ENCODE peak calls at places on chromosomes 16 and 17, in four cellular contexts. One of them, this sample, is unnamed.
A peak's percentile ranks its signal among the peaks of the same experiment; 100 is the strongest.

GRCh38 chr17:32523017-32523680 is 36.4 kb downstream of the CDK5R1 start:
- DNase-seq in AG04450: no peak
- DNase-seq in glutamatergic neuron: no peak
- DNase-seq in heart right ventricle: no peak
- DNase-seq in this sample: no peak

GRCh38 chr17:10136258-10136981 is 62.0 kb downstream of the GAS7 start:
- DNase-seq in AG04450: no peak
- DNase-seq in glutamatergic neuron: no peak
- DNase-seq in heart right ventricle: no peak
- DNase-seq in this sample: no peak

GRCh38 chr17:43927101-43927935 is 15.0 kb downstream of the PPY start:
- DNase-seq in AG04450: no peak
- DNase-seq in glutamatergic neuron: peak; percentile 42
- DNase-seq in heart right ventricle: no peak
- DNase-seq in this sample: no peak

GRCh38 chr16:68397710-68398171 is 50.6 kb downstream of the SMPD3 start:
- DNase-seq in AG04450: no peak
- DNase-seq in glutamatergic neuron: no peak
- DNase-seq in heart right ventricle: no peak
- DNase-seq in this sample: no peak

GRCh38 chr17:78278139-78278741 is 46.8 kb downstream of the TMEM235 start:
- DNase-seq in AG04450: no peak
- DNase-seq in glutamatergic neuron: no peak
- DNase-seq in heart right ventricle: no peak
- DNase-seq in this sample: no peak

GRCh38 chr17:7855643-7856080 is 796 bp downstream of the TMEM88 start:
- DNase-seq in AG04450: no peak
- DNase-seq in glutamatergic neuron: no peak
- DNase-seq in heart right ventricle: peak; percentile 55
- DNase-seq in this sample: no peak

GRCh38 chr16:10408824-10409381 is 23.0 kb downstream of the ATF7IP2 start:
- DNase-seq in AG04450: no peak
- DNase-seq in glutamatergic neuron: no peak
- DNase-seq in heart right ventricle: no peak
- DNase-seq in this sample: no peak

GRCh38 chr17:36144014-36144413 is 32.4 kb downstream of the TBC1D3B start:
- DNase-seq in AG04450: no peak
- DNase-seq in glutamatergic neuron: no peak
- DNase-seq in heart right ventricle: no peak
- DNase-seq in this sample: no peak

GRCh38 chr16:59683709-59684108 is 949.6 kb upstream of the GOT2 start:
- DNase-seq in AG04450: no peak
- DNase-seq in glutamatergic neuron: no peak
- DNase-seq in heart right ventricle: no peak
- DNase-seq in this sample: no peak

GRCh38 chr17:64328875-64329405 is 61.7 kb downstream of the PECAM1 start:
- DNase-seq in AG04450: no peak
- DNase-seq in glutamatergic neuron: no peak
- DNase-seq in heart right ventricle: no peak
- DNase-seq in this sample: no peak

GRCh38 chr16:87666919-87667318 is 64.6 kb downstream of the JPH3 start:
- DNase-seq in AG04450: no peak
- DNase-seq in glutamatergic neuron: no peak
- DNase-seq in heart right ventricle: no peak
- DNase-seq in this sample: no peak

GRCh38 chr16:87669672-87670071 is 67.4 kb downstream of the JPH3 start:
- DNase-seq in AG04450: no peak
- DNase-seq in glutamatergic neuron: no peak
- DNase-seq in heart right ventricle: no peak
- DNase-seq in this sample: no peak

GRCh38 chr16:87667443-87667842 is 65.1 kb downstream of the JPH3 start:
- DNase-seq in AG04450: no peak
- DNase-seq in glutamatergic neuron: no peak
- DNase-seq in heart right ventricle: no peak
- DNase-seq in this sample: no peak

GRCh38 chr16:87665193-87665592 is 62.9 kb downstream of the JPH3 start:
- DNase-seq in AG04450: no peak
- DNase-seq in glutamatergic neuron: no peak
- DNase-seq in heart right ventricle: no peak
- DNase-seq in this sample: no peak

DNA sequence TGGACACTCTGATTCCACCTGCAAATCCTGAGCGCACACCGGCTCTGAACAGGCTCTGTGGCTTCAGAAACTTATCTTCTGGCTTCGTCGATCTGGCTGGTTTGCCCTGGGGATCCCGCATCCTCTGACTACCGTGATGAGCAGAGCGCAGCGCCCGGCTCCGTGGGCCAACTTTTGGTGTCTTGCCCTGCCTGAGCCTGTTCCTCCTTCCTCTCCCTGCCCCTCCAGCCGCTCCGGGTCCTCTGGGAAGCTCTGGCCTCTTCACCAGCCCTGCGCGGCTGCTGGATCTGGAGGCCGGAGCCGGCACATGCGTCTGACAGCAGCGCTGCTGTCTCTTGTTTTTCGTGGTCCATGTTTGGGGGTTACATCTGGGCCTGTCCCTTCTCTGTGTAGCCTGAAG is 65.6 kb downstream of the JPH3 start:
- DNase-seq in AG04450: no peak
- DNase-seq in glutamatergic neuron: no peak
- DNase-seq in heart right ventricle: no peak
- DNase-seq in this sample: no peak
- TF ChIP-seq CTCF in AG04450: no peak
- TF ChIP-seq CTCF in glutamatergic neuron: no peak
- TF ChIP-seq CTCF in heart right ventricle: no peak
- TF ChIP-seq CTCF in this sample: no peak

DNA sequence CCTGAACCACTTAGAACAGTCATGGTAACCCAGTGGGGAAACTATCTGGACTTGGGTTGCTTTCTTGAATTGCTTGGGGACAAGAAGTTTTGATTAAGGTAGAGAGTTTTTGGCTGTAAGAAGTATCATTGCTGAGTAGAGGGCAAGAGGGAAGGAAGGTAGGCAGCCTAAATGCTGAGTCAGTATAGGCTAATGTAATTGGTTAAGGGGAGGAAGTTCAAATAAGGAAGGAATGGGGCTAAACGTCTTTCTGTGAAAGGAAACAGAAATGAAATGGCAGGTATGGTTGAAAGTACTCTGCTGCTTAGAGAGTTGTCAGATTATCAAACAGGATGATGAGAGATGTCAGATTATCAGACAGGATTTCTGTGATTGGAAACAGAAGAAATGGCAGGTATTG is 20.3 kb downstream of the KPNB1 start:
- DNase-seq in AG04450: no peak
- DNase-seq in glutamatergic neuron: no peak
- DNase-seq in heart right ventricle: no peak
- DNase-seq in this sample: no peak
- TF ChIP-seq CTCF in AG04450: no peak
- TF ChIP-seq CTCF in glutamatergic neuron: no peak
- TF ChIP-seq CTCF in heart right ventricle: no peak
- TF ChIP-seq CTCF in this sample: no peak

DNA sequence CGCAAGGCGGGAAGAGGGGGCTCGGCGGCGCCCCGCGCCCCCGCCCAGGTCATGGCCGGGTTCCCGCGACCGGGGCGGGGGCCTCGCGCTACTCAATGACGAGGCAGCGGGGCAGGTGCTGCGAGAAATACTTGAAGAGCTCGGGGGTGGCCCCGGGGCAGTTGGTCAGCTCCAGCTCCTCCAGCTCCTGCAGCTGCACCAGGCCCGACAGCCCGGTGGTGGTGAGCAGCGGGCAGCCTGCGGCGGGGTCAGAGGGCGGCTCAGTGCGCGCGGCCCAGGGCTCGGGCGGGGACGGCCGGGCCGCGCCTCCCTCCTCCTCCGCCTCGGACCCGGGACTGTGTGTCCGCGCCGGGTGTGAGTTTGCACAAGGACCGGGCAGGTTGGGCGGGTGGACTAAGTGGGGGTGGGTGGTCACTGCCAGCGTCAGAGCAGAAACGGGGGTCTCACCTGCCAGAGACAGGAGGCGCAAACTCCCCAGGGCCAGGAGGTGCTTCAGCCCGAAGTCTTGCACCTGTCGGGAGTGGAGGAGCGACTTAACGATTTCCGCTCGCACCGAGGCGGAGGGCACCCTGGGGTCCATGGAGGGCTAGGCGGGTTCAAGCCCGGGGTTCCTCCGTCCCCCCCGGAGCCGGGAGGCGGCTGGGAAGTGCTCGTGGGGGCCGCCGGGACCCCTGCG is 4.1 kb upstream of the WDR24 start:
- DNase-seq in AG04450: no peak
- DNase-seq in glutamatergic neuron: no peak
- DNase-seq in heart right ventricle: no peak
- DNase-seq in this sample: no peak
- TF ChIP-seq CTCF in AG04450: no peak
- TF ChIP-seq CTCF in glutamatergic neuron: no peak
- TF ChIP-seq CTCF in heart right ventricle: no peak
- TF ChIP-seq CTCF in this sample: no peak

GRCh38 chr16:85234310-85235235 is 122.3 kb upstream of the CIBAR2 start:
- DNase-seq in AG04450: peak; percentile 73
- DNase-seq in glutamatergic neuron: peak; percentile 89
- DNase-seq in heart right ventricle: peak; percentile 65
- DNase-seq in this sample: no peak
- TF ChIP-seq CTCF in AG04450: no peak
- TF ChIP-seq CTCF in glutamatergic neuron: no peak
- TF ChIP-seq CTCF in heart right ventricle: peak; percentile 9
- TF ChIP-seq CTCF in this sample: no peak

DNA sequence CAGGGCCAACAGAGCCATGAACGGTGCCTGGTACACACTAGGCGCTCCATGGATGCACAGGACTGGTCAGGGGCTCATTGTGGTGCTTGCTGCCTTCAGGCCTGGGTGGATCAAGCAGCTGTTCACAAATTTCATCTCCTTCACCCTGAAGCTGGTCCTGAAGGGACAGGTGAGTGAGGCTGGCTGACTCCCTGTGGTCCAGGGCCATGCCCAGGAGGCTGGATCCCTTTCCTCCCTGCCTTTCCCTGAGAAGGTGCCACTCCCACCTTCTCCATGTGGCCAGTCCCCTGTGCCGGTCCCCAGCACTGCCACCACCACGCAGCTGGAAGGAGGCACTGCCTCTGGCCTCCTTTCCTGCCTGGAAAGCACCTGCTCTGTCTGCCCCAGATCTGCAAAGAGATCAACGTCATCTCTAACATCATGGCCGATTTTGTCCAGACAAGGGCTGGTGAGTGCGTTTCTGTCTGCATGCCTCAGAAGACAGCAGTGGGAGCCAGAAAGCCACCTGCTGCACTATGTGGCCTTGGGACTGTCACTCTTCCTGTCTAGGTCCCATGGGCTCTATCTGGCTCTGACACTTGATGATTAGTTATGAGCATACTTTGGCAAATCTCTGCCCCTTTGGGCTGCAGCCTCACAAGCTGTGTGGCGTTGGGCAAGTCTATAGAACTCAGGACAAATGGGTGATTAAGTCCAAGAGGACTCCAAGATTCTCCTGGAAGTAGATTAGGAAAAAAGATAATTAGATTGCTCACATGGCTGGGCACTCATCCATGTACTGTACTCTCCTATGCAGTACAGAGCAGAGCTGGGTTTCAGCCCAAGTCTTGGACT is 9.4 kb downstream of the CETP start:
- DNase-seq in AG04450: no peak
- DNase-seq in glutamatergic neuron: no peak
- DNase-seq in heart right ventricle: no peak
- DNase-seq in this sample: no peak
- TF ChIP-seq CTCF in AG04450: no peak
- TF ChIP-seq CTCF in glutamatergic neuron: no peak
- TF ChIP-seq CTCF in heart right ventricle: no peak
- TF ChIP-seq CTCF in this sample: no peak

GRCh38 chr17:81824595-81824994 is 8.5 kb downstream of the MCRIP1 start:
- DNase-seq in AG04450: no peak
- DNase-seq in glutamatergic neuron: no peak
- DNase-seq in heart right ventricle: no peak
- DNase-seq in this sample: no peak

GRCh38 chr17:81823800-81824550 is 9.1 kb downstream of the MCRIP1 start:
- DNase-seq in AG04450: no peak
- DNase-seq in glutamatergic neuron: no peak
- DNase-seq in heart right ventricle: no peak
- DNase-seq in this sample: no peak

GRCh38 chr17:81822996-81823799 is 9.9 kb downstream of the MCRIP1 start:
- DNase-seq in AG04450: no peak
- DNase-seq in glutamatergic neuron: no peak
- DNase-seq in heart right ventricle: no peak
- DNase-seq in this sample: no peak

GRCh38 chr17:81828656-81829055 is 4.4 kb downstream of the MCRIP1 start:
- DNase-seq in AG04450: no peak
- DNase-seq in glutamatergic neuron: no peak
- DNase-seq in heart right ventricle: no peak
- DNase-seq in this sample: no peak

DNA sequence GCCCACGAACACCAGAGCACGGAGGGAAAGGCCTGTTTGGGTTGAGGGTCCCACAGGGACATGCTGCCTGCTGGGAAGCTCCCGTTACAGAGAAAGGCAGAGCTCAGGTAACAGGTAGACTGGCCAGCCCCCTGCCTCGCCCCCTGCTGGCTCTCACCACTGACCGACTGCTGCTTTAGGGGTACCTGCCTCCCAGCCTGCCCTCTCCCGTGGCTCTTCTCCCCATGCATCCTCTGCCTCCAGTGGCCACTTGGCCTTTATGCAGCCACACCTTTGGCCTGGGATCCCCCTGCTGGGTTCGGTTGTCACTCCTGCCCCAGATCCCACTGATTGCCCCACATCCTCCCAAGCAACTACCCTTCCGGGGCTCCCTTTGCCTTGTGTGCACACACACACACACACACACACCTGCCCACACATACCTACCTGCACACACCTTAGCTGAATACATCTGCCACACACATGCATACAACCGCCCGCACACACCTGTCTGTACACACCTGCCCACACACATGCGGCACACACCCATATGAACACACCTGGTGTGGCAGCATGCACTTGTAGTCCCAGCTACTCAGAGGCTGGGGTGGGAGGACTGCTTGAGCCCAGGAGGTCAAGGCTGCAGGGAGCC is 7.1 kb downstream of the MCRIP1 start:
- DNase-seq in AG04450: no peak
- DNase-seq in glutamatergic neuron: no peak
- DNase-seq in heart right ventricle: no peak
- DNase-seq in this sample: no peak
- TF ChIP-seq CTCF in AG04450: no peak
- TF ChIP-seq CTCF in glutamatergic neuron: no peak
- TF ChIP-seq CTCF in heart right ventricle: no peak
- TF ChIP-seq CTCF in this sample: peak; percentile 14

DNA sequence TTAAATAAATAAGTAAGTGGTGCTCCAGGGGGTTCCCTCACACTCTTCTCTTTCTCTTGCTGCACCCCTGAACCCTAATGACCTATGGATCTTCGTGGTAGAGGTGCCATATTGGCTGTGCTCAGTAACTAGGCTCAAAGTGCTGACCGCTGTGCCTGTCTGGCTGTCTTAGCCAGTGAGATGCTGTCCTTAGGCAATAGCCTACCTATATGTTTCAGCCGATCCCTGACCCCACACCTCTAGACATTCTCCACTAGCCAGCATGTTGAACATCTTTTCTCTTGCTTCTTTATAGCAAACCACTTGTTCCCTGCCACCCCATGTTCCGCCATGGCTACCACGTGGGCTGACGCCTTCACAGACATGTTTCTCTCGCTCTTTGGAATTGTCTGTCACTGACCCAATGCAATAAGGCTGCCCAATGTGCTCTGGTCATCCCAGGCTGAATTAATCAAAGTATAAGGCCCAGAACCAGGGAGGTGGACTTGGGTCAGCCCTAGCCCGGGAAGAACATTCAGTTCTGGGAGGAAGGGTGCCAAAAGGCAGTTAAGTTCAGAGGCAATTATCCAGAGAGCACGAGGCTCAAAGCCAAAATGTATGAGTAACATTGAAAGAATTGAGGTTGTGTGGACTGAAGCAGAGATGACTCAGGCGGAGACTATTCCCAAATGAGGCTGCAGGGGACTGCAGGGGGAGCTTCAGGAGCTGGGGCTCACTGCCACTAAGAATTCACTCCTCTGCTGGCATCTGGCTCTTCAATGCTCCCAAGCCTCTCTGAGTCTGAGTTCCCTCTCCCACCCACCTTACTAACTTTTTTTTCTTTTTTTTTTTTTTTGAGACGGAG is 28.7 kb upstream of the TNRC6A start:
- DNase-seq in AG04450: peak; percentile 94
- DNase-seq in glutamatergic neuron: no peak
- DNase-seq in heart right ventricle: peak; percentile 87
- DNase-seq in this sample: peak; percentile 95
- TF ChIP-seq CTCF in AG04450: peak; percentile 59
- TF ChIP-seq CTCF in glutamatergic neuron: no peak
- TF ChIP-seq CTCF in heart right ventricle: peak; percentile 56
- TF ChIP-seq CTCF in this sample: peak; percentile 35

This sample was measured in kidney epithelial cell.